ENCODE peak calls at places on chromosomes 7 and 10, in five cellular contexts. One of them, this sample, is unnamed. For H3K27me3, the result is how much of the 10 kb centered on the place peaks cover.

GRCh38 chr7:78379148-78379547 is 580.6 kb downstream of the PHTF2 start:
- DNase-seq in naive thymus-derived CD4-positive, alpha-beta T cell: no peak
- DNase-seq in brain microvascular endothelial cell: no peak
- DNase-seq in neural progenitor cell: no peak
- DNase-seq in osteoblast: no peak
- DNase-seq in this sample: no peak

GRCh38 chr10:4807803-4808507 is 18.1 kb upstream of the AKR1E2 start:
- DNase-seq in naive thymus-derived CD4-positive, alpha-beta T cell: no peak
- DNase-seq in brain microvascular endothelial cell: peak
- DNase-seq in neural progenitor cell: no peak
- DNase-seq in osteoblast: no peak
- DNase-seq in this sample: peak

GRCh38 chr10:71974489-71975011 is 10.4 kb downstream of the CHST3 start:
- DNase-seq in naive thymus-derived CD4-positive, alpha-beta T cell: no peak
- DNase-seq in brain microvascular endothelial cell: peak
- DNase-seq in neural progenitor cell: no peak
- DNase-seq in osteoblast: peak
- DNase-seq in this sample: peak

GRCh38 chr7:133513608-133514007 is 260.7 kb downstream of the EXOC4 start:
- DNase-seq in naive thymus-derived CD4-positive, alpha-beta T cell: no peak
- DNase-seq in brain microvascular endothelial cell: no peak
- DNase-seq in neural progenitor cell: no peak
- DNase-seq in osteoblast: peak
- DNase-seq in this sample: peak

GRCh38 chr10:17026686-17027485 is 102.7 kb downstream of the CUBN start:
- DNase-seq in naive thymus-derived CD4-positive, alpha-beta T cell: peak
- DNase-seq in brain microvascular endothelial cell: peak
- DNase-seq in neural progenitor cell: no peak
- DNase-seq in osteoblast: peak
- DNase-seq in this sample: peak

GRCh38 chr7:107318523-107319160 is 149.8 kb downstream of the HBP1 start:
- DNase-seq in naive thymus-derived CD4-positive, alpha-beta T cell: no peak
- DNase-seq in brain microvascular endothelial cell: peak
- DNase-seq in neural progenitor cell: peak
- DNase-seq in osteoblast: peak
- DNase-seq in this sample: no peak

GRCh38 chr10:131848741-131849590 is 51.8 kb upstream of the PPP2R2D start:
- DNase-seq in naive thymus-derived CD4-positive, alpha-beta T cell: no peak
- DNase-seq in brain microvascular endothelial cell: no peak
- DNase-seq in neural progenitor cell: no peak
- DNase-seq in osteoblast: no peak
- DNase-seq in this sample: no peak

GRCh38 chr7:5596896-5597246 is 173.2 kb upstream of the TNRC18 start:
- DNase-seq in naive thymus-derived CD4-positive, alpha-beta T cell: no peak
- DNase-seq in brain microvascular endothelial cell: no peak
- DNase-seq in neural progenitor cell: no peak
- DNase-seq in osteoblast: peak
- DNase-seq in this sample: no peak

GRCh38 chr10:68332259-68333057 is at the start of gene PBLD:
- DNase-seq in naive thymus-derived CD4-positive, alpha-beta T cell: peak
- DNase-seq in brain microvascular endothelial cell: peak
- DNase-seq in neural progenitor cell: peak
- DNase-seq in osteoblast: peak
- DNase-seq in this sample: peak

DNA sequence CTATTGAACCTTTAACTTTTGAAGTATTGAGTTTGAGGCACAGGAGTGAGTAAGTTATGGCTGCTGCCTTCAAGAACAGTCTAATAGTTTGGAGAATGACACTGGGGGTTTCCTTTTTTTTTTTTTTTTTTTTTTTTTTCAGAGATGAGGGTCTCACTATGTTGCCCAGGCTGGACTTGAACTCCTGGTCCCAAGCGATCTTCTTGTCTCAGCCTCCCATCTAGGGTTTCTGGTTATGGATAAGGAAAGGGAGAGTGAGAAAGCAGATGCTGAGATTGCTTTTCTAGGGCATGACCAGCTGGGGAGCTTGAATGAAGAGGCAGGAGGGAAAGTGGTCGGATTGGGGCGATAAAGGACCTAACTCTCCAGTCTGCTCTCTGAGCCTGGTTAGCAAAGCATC is 59.9 kb upstream of the BTRC start:
- DNase-seq in naive thymus-derived CD4-positive, alpha-beta T cell: no peak
- DNase-seq in brain microvascular endothelial cell: no peak
- DNase-seq in neural progenitor cell: no peak
- DNase-seq in osteoblast: no peak
- DNase-seq in this sample: no peak
- H3K27me3 ChIP-seq in naive thymus-derived CD4-positive, alpha-beta T cell: under half
- H3K27me3 ChIP-seq in brain microvascular endothelial cell: under half
- H3K27me3 ChIP-seq in neural progenitor cell: half or more
- H3K27me3 ChIP-seq in osteoblast: half or more
- H3K27me3 ChIP-seq in this sample: under half

GRCh38 chr7:25196132-25196896 is 32.0 kb downstream of the NPVF start:
- DNase-seq in naive thymus-derived CD4-positive, alpha-beta T cell: no peak
- DNase-seq in brain microvascular endothelial cell: no peak
- DNase-seq in neural progenitor cell: no peak
- DNase-seq in osteoblast: no peak
- DNase-seq in this sample: no peak
- H3K27me3 ChIP-seq in naive thymus-derived CD4-positive, alpha-beta T cell: under half
- H3K27me3 ChIP-seq in brain microvascular endothelial cell: under half
- H3K27me3 ChIP-seq in neural progenitor cell: under half
- H3K27me3 ChIP-seq in osteoblast: under half
- H3K27me3 ChIP-seq in this sample: under half

DNA sequence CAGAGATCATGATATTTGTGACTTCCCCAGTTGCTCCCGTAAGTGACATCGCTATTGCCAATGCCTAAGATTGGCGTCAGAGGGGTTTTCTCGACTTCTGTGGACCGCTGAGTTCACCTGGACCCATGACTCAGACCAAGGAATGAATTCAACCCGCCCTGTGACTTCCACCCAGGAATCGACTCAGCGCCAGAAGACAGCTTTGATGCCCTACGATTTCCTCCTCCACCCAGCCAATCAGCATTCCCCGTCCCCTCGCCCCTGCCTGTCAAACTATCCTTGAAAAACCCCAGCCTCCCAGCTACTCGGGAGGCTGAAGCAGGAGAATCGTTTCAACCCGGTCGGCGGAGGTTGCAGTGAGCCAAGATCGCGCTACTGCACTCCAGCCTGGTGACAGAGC is 58.3 kb downstream of the MICALL2 start:
- DNase-seq in naive thymus-derived CD4-positive, alpha-beta T cell: no peak
- DNase-seq in brain microvascular endothelial cell: no peak
- DNase-seq in neural progenitor cell: no peak
- DNase-seq in osteoblast: no peak
- DNase-seq in this sample: no peak
- H3K27me3 ChIP-seq in naive thymus-derived CD4-positive, alpha-beta T cell: under half
- H3K27me3 ChIP-seq in brain microvascular endothelial cell: under half
- H3K27me3 ChIP-seq in neural progenitor cell: half or more
- H3K27me3 ChIP-seq in osteoblast: half or more
- H3K27me3 ChIP-seq in this sample: under half

GRCh38 chr10:49678827-49679479 is 498 bp upstream of the C10orf53 start:
- DNase-seq in naive thymus-derived CD4-positive, alpha-beta T cell: no peak
- DNase-seq in brain microvascular endothelial cell: no peak
- DNase-seq in neural progenitor cell: no peak
- DNase-seq in osteoblast: no peak
- DNase-seq in this sample: no peak
- H3K27me3 ChIP-seq in naive thymus-derived CD4-positive, alpha-beta T cell: under half
- H3K27me3 ChIP-seq in brain microvascular endothelial cell: under half
- H3K27me3 ChIP-seq in neural progenitor cell: half or more
- H3K27me3 ChIP-seq in osteoblast: under half
- H3K27me3 ChIP-seq in this sample: under half

GRCh38 chr10:117162093-117163021 is 24.3 kb upstream of the VAX1 start:
- DNase-seq in naive thymus-derived CD4-positive, alpha-beta T cell: no peak
- DNase-seq in brain microvascular endothelial cell: no peak
- DNase-seq in neural progenitor cell: no peak
- DNase-seq in osteoblast: peak
- DNase-seq in this sample: no peak
- H3K27me3 ChIP-seq in naive thymus-derived CD4-positive, alpha-beta T cell: under half
- H3K27me3 ChIP-seq in brain microvascular endothelial cell: half or more
- H3K27me3 ChIP-seq in neural progenitor cell: half or more
- H3K27me3 ChIP-seq in osteoblast: half or more
- H3K27me3 ChIP-seq in this sample: under half

GRCh38 chr7:142806021-142806353 is 35.2 kb downstream of the PRSS2 start:
- DNase-seq in naive thymus-derived CD4-positive, alpha-beta T cell: no peak
- DNase-seq in brain microvascular endothelial cell: no peak
- DNase-seq in neural progenitor cell: no peak
- DNase-seq in osteoblast: no peak
- DNase-seq in this sample: no peak

GRCh38 chr7:142805350-142806020 is 34.7 kb downstream of the PRSS2 start:
- DNase-seq in naive thymus-derived CD4-positive, alpha-beta T cell: no peak
- DNase-seq in brain microvascular endothelial cell: no peak
- DNase-seq in neural progenitor cell: no peak
- DNase-seq in osteoblast: no peak
- DNase-seq in this sample: no peak

GRCh38 chr7:142803901-142804300 is 33.1 kb downstream of the PRSS2 start:
- DNase-seq in naive thymus-derived CD4-positive, alpha-beta T cell: no peak
- DNase-seq in brain microvascular endothelial cell: no peak
- DNase-seq in neural progenitor cell: no peak
- DNase-seq in osteoblast: no peak
- DNase-seq in this sample: no peak

GRCh38 chr7:142806957-142807356 is 36.2 kb downstream of the PRSS2 start:
- DNase-seq in naive thymus-derived CD4-positive, alpha-beta T cell: no peak
- DNase-seq in brain microvascular endothelial cell: no peak
- DNase-seq in neural progenitor cell: no peak
- DNase-seq in osteoblast: no peak
- DNase-seq in this sample: no peak

DNA sequence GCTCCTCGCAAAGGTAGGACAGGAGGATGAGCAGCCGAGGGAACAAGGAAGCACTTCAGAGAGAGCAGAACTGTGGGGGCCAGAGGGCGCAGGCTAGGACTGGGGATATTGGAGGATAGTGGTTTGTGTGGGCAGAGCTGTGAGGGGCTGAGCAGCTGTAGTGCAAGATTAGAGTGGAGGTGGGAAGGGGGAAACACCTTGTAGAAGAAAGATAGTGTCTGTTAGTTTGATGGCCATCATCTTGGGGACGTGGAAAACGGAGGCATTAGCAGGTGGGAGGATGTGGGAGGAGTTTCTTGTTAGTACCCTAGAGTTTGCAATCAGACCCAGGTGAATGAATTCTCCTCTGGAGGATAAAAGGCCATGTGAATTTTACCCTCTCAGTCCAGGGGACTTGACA is 33.9 kb downstream of the PRSS2 start:
- DNase-seq in naive thymus-derived CD4-positive, alpha-beta T cell: peak
- DNase-seq in brain microvascular endothelial cell: no peak
- DNase-seq in neural progenitor cell: no peak
- DNase-seq in osteoblast: no peak
- DNase-seq in this sample: no peak
- H3K27me3 ChIP-seq in naive thymus-derived CD4-positive, alpha-beta T cell: under half
- H3K27me3 ChIP-seq in brain microvascular endothelial cell: under half
- H3K27me3 ChIP-seq in neural progenitor cell: under half
- H3K27me3 ChIP-seq in osteoblast: under half
- H3K27me3 ChIP-seq in this sample: under half

GRCh38 chr7:128178611-128179010 is 62.5 kb upstream of the LEP start:
- DNase-seq in naive thymus-derived CD4-positive, alpha-beta T cell: no peak
- DNase-seq in brain microvascular endothelial cell: no peak
- DNase-seq in neural progenitor cell: no peak
- DNase-seq in osteoblast: no peak
- DNase-seq in this sample: no peak
- H3K27me3 ChIP-seq in naive thymus-derived CD4-positive, alpha-beta T cell: under half
- H3K27me3 ChIP-seq in brain microvascular endothelial cell: under half
- H3K27me3 ChIP-seq in neural progenitor cell: under half
- H3K27me3 ChIP-seq in osteoblast: half or more
- H3K27me3 ChIP-seq in this sample: under half

GRCh38 chr7:116339564-116339963 is 129.2 kb downstream of the TES start:
- DNase-seq in naive thymus-derived CD4-positive, alpha-beta T cell: no peak
- DNase-seq in brain microvascular endothelial cell: no peak
- DNase-seq in neural progenitor cell: no peak
- DNase-seq in osteoblast: no peak
- DNase-seq in this sample: no peak

GRCh38 chr7:116341222-116341907 is 131.0 kb downstream of the TES start:
- DNase-seq in naive thymus-derived CD4-positive, alpha-beta T cell: no peak
- DNase-seq in brain microvascular endothelial cell: no peak
- DNase-seq in neural progenitor cell: no peak
- DNase-seq in osteoblast: no peak
- DNase-seq in this sample: no peak

GRCh38 chr7:116337800-116338199 is 127.5 kb downstream of the TES start:
- DNase-seq in naive thymus-derived CD4-positive, alpha-beta T cell: no peak
- DNase-seq in brain microvascular endothelial cell: no peak
- DNase-seq in neural progenitor cell: no peak
- DNase-seq in osteoblast: no peak
- DNase-seq in this sample: no peak

GRCh38 chr7:116340201-116340847 is 130.0 kb downstream of the TES start:
- DNase-seq in naive thymus-derived CD4-positive, alpha-beta T cell: no peak
- DNase-seq in brain microvascular endothelial cell: no peak
- DNase-seq in neural progenitor cell: no peak
- DNase-seq in osteoblast: peak
- DNase-seq in this sample: no peak

DNA sequence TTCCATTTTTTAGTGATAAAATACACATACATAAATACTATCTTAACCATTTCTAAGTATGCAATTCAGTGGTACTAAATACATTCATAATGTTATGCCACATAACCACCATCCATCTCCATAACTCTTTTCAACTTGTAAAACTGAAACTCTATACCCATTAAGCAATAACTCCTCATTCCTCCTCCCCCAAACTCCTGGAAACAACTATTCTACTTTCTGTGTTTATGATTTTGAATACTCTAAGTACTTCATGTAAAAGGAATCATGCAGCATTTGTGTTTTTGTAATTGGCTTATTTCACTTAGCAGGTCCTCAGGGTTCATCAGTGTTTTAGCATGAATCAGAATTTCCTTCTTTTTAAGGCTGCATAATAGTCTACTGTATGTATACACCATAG is 131.8 kb downstream of the TES start:
- DNase-seq in naive thymus-derived CD4-positive, alpha-beta T cell: no peak
- DNase-seq in brain microvascular endothelial cell: no peak
- DNase-seq in neural progenitor cell: no peak
- DNase-seq in osteoblast: no peak
- DNase-seq in this sample: no peak
- H3K27me3 ChIP-seq in naive thymus-derived CD4-positive, alpha-beta T cell: under half
- H3K27me3 ChIP-seq in brain microvascular endothelial cell: under half
- H3K27me3 ChIP-seq in neural progenitor cell: under half
- H3K27me3 ChIP-seq in osteoblast: under half
- H3K27me3 ChIP-seq in this sample: under half

GRCh38 chr7:69596723-69597277 is 1.5 kb upstream of the AUTS2 start:
- DNase-seq in naive thymus-derived CD4-positive, alpha-beta T cell: no peak
- DNase-seq in brain microvascular endothelial cell: no peak
- DNase-seq in neural progenitor cell: peak
- DNase-seq in osteoblast: peak
- DNase-seq in this sample: no peak
- H3K27me3 ChIP-seq in naive thymus-derived CD4-positive, alpha-beta T cell: under half
- H3K27me3 ChIP-seq in brain microvascular endothelial cell: under half
- H3K27me3 ChIP-seq in neural progenitor cell: half or more
- H3K27me3 ChIP-seq in osteoblast: under half
- H3K27me3 ChIP-seq in this sample: under half

This sample was measured in MG63.